ENCODE peak calls at places on chromosomes 11 and 22, in ten cellular contexts. One of them, this sample, is unnamed.
A peak's percentile ranks its signal among the peaks of the same experiment; 100 is the strongest.

GRCh38 chr22:23220485-23221350 is 40.4 kb downstream of the BCR start:
- DNase-seq in GM03348: peak; percentile 79
- DNase-seq in cardiac fibroblast: peak; percentile 57
- DNase-seq in DMS153: no peak
- DNase-seq in NB4: peak; percentile 86
- DNase-seq in progenitor cell of endocrine pancreas: no peak
- DNase-seq in stimulated activated CD4-positive, alpha-beta T cell treated with anti-CD3 and anti-CD28 coated beads, Interleukin-1b, Interleukin-23, amount 100 ng/mL, for 1 hour: no peak
- DNase-seq in aorta: no peak
- DNase-seq in sciatic nerve: no peak
- DNase-seq in HCEC 1CT: peak; percentile 48
- DNase-seq in this sample: no peak

GRCh38 chr11:132886335-132886734 is 646.0 kb downstream of the OPCML start:
- DNase-seq in GM03348: peak; percentile 69
- DNase-seq in cardiac fibroblast: peak; percentile 50
- DNase-seq in DMS153: no peak
- DNase-seq in NB4: no peak
- DNase-seq in progenitor cell of endocrine pancreas: no peak
- DNase-seq in stimulated activated CD4-positive, alpha-beta T cell treated with anti-CD3 and anti-CD28 coated beads, Interleukin-1b, Interleukin-23, amount 100 ng/mL, for 1 hour: no peak
- DNase-seq in aorta: no peak
- DNase-seq in sciatic nerve: no peak
- DNase-seq in HCEC 1CT: peak; percentile 58
- DNase-seq in this sample: no peak

GRCh38 chr11:72239849-72240460 is 4.0 kb downstream of the PHOX2A start:
- DNase-seq in GM03348: peak; percentile 79
- DNase-seq in cardiac fibroblast: peak; percentile 36
- DNase-seq in DMS153: no peak
- DNase-seq in NB4: no peak
- DNase-seq in progenitor cell of endocrine pancreas: no peak
- DNase-seq in stimulated activated CD4-positive, alpha-beta T cell treated with anti-CD3 and anti-CD28 coated beads, Interleukin-1b, Interleukin-23, amount 100 ng/mL, for 1 hour: no peak
- DNase-seq in aorta: peak; percentile 88
- DNase-seq in sciatic nerve: peak; percentile 78
- DNase-seq in HCEC 1CT: peak; percentile 16
- DNase-seq in this sample: no peak

GRCh38 chr11:8006349-8006977 is 19.3 kb downstream of the EIF3F start:
- DNase-seq in GM03348: peak; percentile 82
- DNase-seq in cardiac fibroblast: peak; percentile 78
- DNase-seq in DMS153: peak; percentile 9
- DNase-seq in NB4: peak; percentile 57
- DNase-seq in progenitor cell of endocrine pancreas: peak; percentile 56
- DNase-seq in stimulated activated CD4-positive, alpha-beta T cell treated with anti-CD3 and anti-CD28 coated beads, Interleukin-1b, Interleukin-23, amount 100 ng/mL, for 1 hour: no peak
- DNase-seq in aorta: no peak
- DNase-seq in sciatic nerve: no peak
- DNase-seq in HCEC 1CT: peak; percentile 54
- DNase-seq in this sample: no peak

GRCh38 chr22:40499187-40499753 is 128.9 kb downstream of the SGSM3 start:
- DNase-seq in GM03348: peak; percentile 86
- DNase-seq in cardiac fibroblast: peak; percentile 96
- DNase-seq in DMS153: no peak
- DNase-seq in NB4: peak; percentile 74
- DNase-seq in progenitor cell of endocrine pancreas: no peak
- DNase-seq in stimulated activated CD4-positive, alpha-beta T cell treated with anti-CD3 and anti-CD28 coated beads, Interleukin-1b, Interleukin-23, amount 100 ng/mL, for 1 hour: no peak
- DNase-seq in aorta: no peak
- DNase-seq in sciatic nerve: no peak
- DNase-seq in HCEC 1CT: peak; percentile 96
- DNase-seq in this sample: no peak

GRCh38 chr11:73576226-73576625 is 21.7 kb downstream of the FAM168A start:
- DNase-seq in GM03348: no peak
- DNase-seq in cardiac fibroblast: no peak
- DNase-seq in DMS153: no peak
- DNase-seq in NB4: no peak
- DNase-seq in progenitor cell of endocrine pancreas: no peak
- DNase-seq in stimulated activated CD4-positive, alpha-beta T cell treated with anti-CD3 and anti-CD28 coated beads, Interleukin-1b, Interleukin-23, amount 100 ng/mL, for 1 hour: no peak
- DNase-seq in aorta: no peak
- DNase-seq in sciatic nerve: no peak
- DNase-seq in HCEC 1CT: no peak
- DNase-seq in this sample: no peak

GRCh38 chr11:69674267-69674885 is 777 bp downstream of the LTO1 start:
- DNase-seq in GM03348: peak; percentile 70
- DNase-seq in cardiac fibroblast: peak; percentile 92
- DNase-seq in DMS153: no peak
- DNase-seq in NB4: peak; percentile 56
- DNase-seq in progenitor cell of endocrine pancreas: no peak
- DNase-seq in stimulated activated CD4-positive, alpha-beta T cell treated with anti-CD3 and anti-CD28 coated beads, Interleukin-1b, Interleukin-23, amount 100 ng/mL, for 1 hour: no peak
- DNase-seq in aorta: peak; percentile 81
- DNase-seq in sciatic nerve: peak; percentile 73
- DNase-seq in HCEC 1CT: peak; percentile 69
- DNase-seq in this sample: no peak

GRCh38 chr22:32617883-32618282 is 143.3 kb downstream of the FBXO7 start:
- DNase-seq in GM03348: no peak
- DNase-seq in cardiac fibroblast: no peak
- DNase-seq in DMS153: no peak
- DNase-seq in NB4: no peak
- DNase-seq in progenitor cell of endocrine pancreas: no peak
- DNase-seq in stimulated activated CD4-positive, alpha-beta T cell treated with anti-CD3 and anti-CD28 coated beads, Interleukin-1b, Interleukin-23, amount 100 ng/mL, for 1 hour: no peak
- DNase-seq in aorta: no peak
- DNase-seq in sciatic nerve: no peak
- DNase-seq in HCEC 1CT: no peak
- DNase-seq in this sample: no peak

GRCh38 chr11:68598816-68599653 is 85.3 kb upstream of the GAL start:
- DNase-seq in GM03348: peak; percentile 77
- DNase-seq in cardiac fibroblast: no peak
- DNase-seq in DMS153: no peak
- DNase-seq in NB4: no peak
- DNase-seq in progenitor cell of endocrine pancreas: no peak
- DNase-seq in stimulated activated CD4-positive, alpha-beta T cell treated with anti-CD3 and anti-CD28 coated beads, Interleukin-1b, Interleukin-23, amount 100 ng/mL, for 1 hour: no peak
- DNase-seq in aorta: no peak
- DNase-seq in sciatic nerve: no peak
- DNase-seq in HCEC 1CT: peak; percentile 29
- DNase-seq in this sample: no peak

GRCh38 chr11:94537051-94537600 is 6.6 kb upstream of the FUT4 start:
- DNase-seq in GM03348: peak; percentile 54
- DNase-seq in cardiac fibroblast: peak; percentile 79
- DNase-seq in DMS153: no peak
- DNase-seq in NB4: no peak
- DNase-seq in progenitor cell of endocrine pancreas: no peak
- DNase-seq in stimulated activated CD4-positive, alpha-beta T cell treated with anti-CD3 and anti-CD28 coated beads, Interleukin-1b, Interleukin-23, amount 100 ng/mL, for 1 hour: no peak
- DNase-seq in aorta: no peak
- DNase-seq in sciatic nerve: no peak
- DNase-seq in HCEC 1CT: peak; percentile 39
- DNase-seq in this sample: no peak

GRCh38 chr11:78023426-78023825 is 350 bp upstream of the KCTD14 start:
- DNase-seq in GM03348: no peak
- DNase-seq in cardiac fibroblast: no peak
- DNase-seq in DMS153: no peak
- DNase-seq in NB4: no peak
- DNase-seq in progenitor cell of endocrine pancreas: no peak
- DNase-seq in stimulated activated CD4-positive, alpha-beta T cell treated with anti-CD3 and anti-CD28 coated beads, Interleukin-1b, Interleukin-23, amount 100 ng/mL, for 1 hour: no peak
- DNase-seq in aorta: no peak
- DNase-seq in sciatic nerve: no peak
- DNase-seq in HCEC 1CT: no peak
- DNase-seq in this sample: no peak

GRCh38 chr11:12862761-12863469 is 146.2 kb upstream of the RASSF10 start:
- DNase-seq in GM03348: peak; percentile 82
- DNase-seq in cardiac fibroblast: peak; percentile 77
- DNase-seq in DMS153: peak; percentile 23
- DNase-seq in NB4: no peak
- DNase-seq in progenitor cell of endocrine pancreas: no peak
- DNase-seq in stimulated activated CD4-positive, alpha-beta T cell treated with anti-CD3 and anti-CD28 coated beads, Interleukin-1b, Interleukin-23, amount 100 ng/mL, for 1 hour: no peak
- DNase-seq in aorta: peak; percentile 81
- DNase-seq in sciatic nerve: peak; percentile 75
- DNase-seq in HCEC 1CT: peak; percentile 84
- DNase-seq in this sample: no peak

GRCh38 chr22:44094751-44095302 is 70.7 kb downstream of the PARVB start:
- DNase-seq in GM03348: no peak
- DNase-seq in cardiac fibroblast: no peak
- DNase-seq in DMS153: no peak
- DNase-seq in NB4: no peak
- DNase-seq in progenitor cell of endocrine pancreas: no peak
- DNase-seq in stimulated activated CD4-positive, alpha-beta T cell treated with anti-CD3 and anti-CD28 coated beads, Interleukin-1b, Interleukin-23, amount 100 ng/mL, for 1 hour: no peak
- DNase-seq in aorta: peak; percentile 13
- DNase-seq in sciatic nerve: no peak
- DNase-seq in HCEC 1CT: no peak
- DNase-seq in this sample: no peak

GRCh38 chr11:118628432-118628831 is 21.0 kb downstream of the PHLDB1 start:
- DNase-seq in GM03348: no peak
- DNase-seq in cardiac fibroblast: no peak
- DNase-seq in DMS153: no peak
- DNase-seq in NB4: no peak
- DNase-seq in progenitor cell of endocrine pancreas: no peak
- DNase-seq in stimulated activated CD4-positive, alpha-beta T cell treated with anti-CD3 and anti-CD28 coated beads, Interleukin-1b, Interleukin-23, amount 100 ng/mL, for 1 hour: no peak
- DNase-seq in aorta: no peak
- DNase-seq in sciatic nerve: no peak
- DNase-seq in HCEC 1CT: no peak
- DNase-seq in this sample: no peak

GRCh38 chr11:5367461-5368074 is 16.0 kb upstream of the OR51M1 start:
- DNase-seq in GM03348: no peak
- DNase-seq in cardiac fibroblast: peak; percentile 91
- DNase-seq in DMS153: no peak
- DNase-seq in NB4: no peak
- DNase-seq in progenitor cell of endocrine pancreas: no peak
- DNase-seq in stimulated activated CD4-positive, alpha-beta T cell treated with anti-CD3 and anti-CD28 coated beads, Interleukin-1b, Interleukin-23, amount 100 ng/mL, for 1 hour: no peak
- DNase-seq in aorta: no peak
- DNase-seq in sciatic nerve: no peak
- DNase-seq in HCEC 1CT: peak; percentile 81
- DNase-seq in this sample: no peak

GRCh38 chr11:2528301-2529050 is 83.7 kb downstream of the KCNQ1 start:
- DNase-seq in GM03348: no peak
- DNase-seq in cardiac fibroblast: no peak
- DNase-seq in DMS153: no peak
- DNase-seq in NB4: no peak
- DNase-seq in progenitor cell of endocrine pancreas: no peak
- DNase-seq in stimulated activated CD4-positive, alpha-beta T cell treated with anti-CD3 and anti-CD28 coated beads, Interleukin-1b, Interleukin-23, amount 100 ng/mL, for 1 hour: no peak
- DNase-seq in aorta: peak; percentile 55
- DNase-seq in sciatic nerve: no peak
- DNase-seq in HCEC 1CT: no peak
- DNase-seq in this sample: peak; percentile 71

GRCh38 chr11:90705661-90706060 is 482.8 kb upstream of the CHORDC1 start:
- DNase-seq in GM03348: no peak
- DNase-seq in cardiac fibroblast: peak; percentile 7
- DNase-seq in DMS153: no peak
- DNase-seq in NB4: no peak
- DNase-seq in progenitor cell of endocrine pancreas: no peak
- DNase-seq in stimulated activated CD4-positive, alpha-beta T cell treated with anti-CD3 and anti-CD28 coated beads, Interleukin-1b, Interleukin-23, amount 100 ng/mL, for 1 hour: no peak
- DNase-seq in aorta: no peak
- DNase-seq in sciatic nerve: no peak
- DNase-seq in HCEC 1CT: no peak
- DNase-seq in this sample: no peak

GRCh38 chr11:19276859-19277808 is 36.4 kb upstream of the E2F8 start:
- DNase-seq in GM03348: peak; percentile 17
- DNase-seq in cardiac fibroblast: peak; percentile 51
- DNase-seq in DMS153: no peak
- DNase-seq in NB4: peak; percentile 73
- DNase-seq in progenitor cell of endocrine pancreas: no peak
- DNase-seq in stimulated activated CD4-positive, alpha-beta T cell treated with anti-CD3 and anti-CD28 coated beads, Interleukin-1b, Interleukin-23, amount 100 ng/mL, for 1 hour: no peak
- DNase-seq in aorta: no peak
- DNase-seq in sciatic nerve: no peak
- DNase-seq in HCEC 1CT: peak; percentile 54
- DNase-seq in this sample: no peak

GRCh38 chr11:131580466-131580865 is 210.1 kb downstream of the NTM start:
- DNase-seq in GM03348: peak; percentile 68
- DNase-seq in cardiac fibroblast: no peak
- DNase-seq in DMS153: no peak
- DNase-seq in NB4: no peak
- DNase-seq in progenitor cell of endocrine pancreas: no peak
- DNase-seq in stimulated activated CD4-positive, alpha-beta T cell treated with anti-CD3 and anti-CD28 coated beads, Interleukin-1b, Interleukin-23, amount 100 ng/mL, for 1 hour: no peak
- DNase-seq in aorta: no peak
- DNase-seq in sciatic nerve: no peak
- DNase-seq in HCEC 1CT: no peak
- DNase-seq in this sample: no peak

GRCh38 chr11:27837895-27838563 is 137.8 kb upstream of the BDNF start:
- DNase-seq in GM03348: no peak
- DNase-seq in cardiac fibroblast: no peak
- DNase-seq in DMS153: no peak
- DNase-seq in NB4: peak; percentile 2
- DNase-seq in progenitor cell of endocrine pancreas: no peak
- DNase-seq in stimulated activated CD4-positive, alpha-beta T cell treated with anti-CD3 and anti-CD28 coated beads, Interleukin-1b, Interleukin-23, amount 100 ng/mL, for 1 hour: no peak
- DNase-seq in aorta: no peak
- DNase-seq in sciatic nerve: no peak
- DNase-seq in HCEC 1CT: no peak
- DNase-seq in this sample: no peak

GRCh38 chr22:19291580-19292261 is at the start of gene CLTCL1:
- DNase-seq in GM03348: peak; percentile 100
- DNase-seq in cardiac fibroblast: peak; percentile 70
- DNase-seq in DMS153: peak; percentile 23
- DNase-seq in NB4: peak; percentile 80
- DNase-seq in progenitor cell of endocrine pancreas: peak; percentile 84
- DNase-seq in stimulated activated CD4-positive, alpha-beta T cell treated with anti-CD3 and anti-CD28 coated beads, Interleukin-1b, Interleukin-23, amount 100 ng/mL, for 1 hour: peak; percentile 42
- DNase-seq in aorta: peak; percentile 94
- DNase-seq in sciatic nerve: peak; percentile 90
- DNase-seq in HCEC 1CT: peak; percentile 70
- DNase-seq in this sample: peak; percentile 82

GRCh38 chr11:24253237-24253760 is 243.6 kb upstream of the LUZP2 start:
- DNase-seq in GM03348: no peak
- DNase-seq in cardiac fibroblast: no peak
- DNase-seq in DMS153: no peak
- DNase-seq in NB4: no peak
- DNase-seq in progenitor cell of endocrine pancreas: no peak
- DNase-seq in stimulated activated CD4-positive, alpha-beta T cell treated with anti-CD3 and anti-CD28 coated beads, Interleukin-1b, Interleukin-23, amount 100 ng/mL, for 1 hour: no peak
- DNase-seq in aorta: no peak
- DNase-seq in sciatic nerve: no peak
- DNase-seq in HCEC 1CT: no peak
- DNase-seq in this sample: no peak

GRCh38 chr22:19449422-19449767 is 1.9 kb upstream of the C22orf39 start:
- DNase-seq in GM03348: no peak
- DNase-seq in cardiac fibroblast: no peak
- DNase-seq in DMS153: no peak
- DNase-seq in NB4: no peak
- DNase-seq in progenitor cell of endocrine pancreas: no peak
- DNase-seq in stimulated activated CD4-positive, alpha-beta T cell treated with anti-CD3 and anti-CD28 coated beads, Interleukin-1b, Interleukin-23, amount 100 ng/mL, for 1 hour: no peak
- DNase-seq in aorta: no peak
- DNase-seq in sciatic nerve: no peak
- DNase-seq in HCEC 1CT: no peak
- DNase-seq in this sample: no peak

GRCh38 chr22:42116848-42117424 is 13.7 kb downstream of the CYP2D6 start:
- DNase-seq in GM03348: no peak
- DNase-seq in cardiac fibroblast: peak; percentile 8
- DNase-seq in DMS153: no peak
- DNase-seq in NB4: no peak
- DNase-seq in progenitor cell of endocrine pancreas: no peak
- DNase-seq in stimulated activated CD4-positive, alpha-beta T cell treated with anti-CD3 and anti-CD28 coated beads, Interleukin-1b, Interleukin-23, amount 100 ng/mL, for 1 hour: no peak
- DNase-seq in aorta: no peak
- DNase-seq in sciatic nerve: no peak
- DNase-seq in HCEC 1CT: no peak
- DNase-seq in this sample: no peak

GRCh38 chr11:44987506-44987905 is 36.8 kb upstream of the TP53I11 start:
- DNase-seq in GM03348: no peak
- DNase-seq in cardiac fibroblast: no peak
- DNase-seq in DMS153: no peak
- DNase-seq in NB4: no peak
- DNase-seq in progenitor cell of endocrine pancreas: no peak
- DNase-seq in stimulated activated CD4-positive, alpha-beta T cell treated with anti-CD3 and anti-CD28 coated beads, Interleukin-1b, Interleukin-23, amount 100 ng/mL, for 1 hour: no peak
- DNase-seq in aorta: no peak
- DNase-seq in sciatic nerve: peak; percentile 13
- DNase-seq in HCEC 1CT: no peak
- DNase-seq in this sample: peak; percentile 66

GRCh38 chr11:129637983-129638776 is 177.5 kb upstream of the TMEM45B start:
- DNase-seq in GM03348: no peak
- DNase-seq in cardiac fibroblast: peak; percentile 23
- DNase-seq in DMS153: no peak
- DNase-seq in NB4: no peak
- DNase-seq in progenitor cell of endocrine pancreas: no peak
- DNase-seq in stimulated activated CD4-positive, alpha-beta T cell treated with anti-CD3 and anti-CD28 coated beads, Interleukin-1b, Interleukin-23, amount 100 ng/mL, for 1 hour: no peak
- DNase-seq in aorta: no peak
- DNase-seq in sciatic nerve: no peak
- DNase-seq in HCEC 1CT: peak; percentile 39
- DNase-seq in this sample: no peak

GRCh38 chr11:64545605-64546004 is 45.4 kb upstream of the SLC22A12 start:
- DNase-seq in GM03348: peak; percentile 42
- DNase-seq in cardiac fibroblast: peak; percentile 81
- DNase-seq in DMS153: no peak
- DNase-seq in NB4: no peak
- DNase-seq in progenitor cell of endocrine pancreas: no peak
- DNase-seq in stimulated activated CD4-positive, alpha-beta T cell treated with anti-CD3 and anti-CD28 coated beads, Interleukin-1b, Interleukin-23, amount 100 ng/mL, for 1 hour: no peak
- DNase-seq in aorta: peak; percentile 91
- DNase-seq in sciatic nerve: no peak
- DNase-seq in HCEC 1CT: peak; percentile 60
- DNase-seq in this sample: no peak

GRCh38 chr11:103091441-103091809 is 535 bp downstream of the DCUN1D5 start:
- DNase-seq in GM03348: peak; percentile 50
- DNase-seq in cardiac fibroblast: peak; percentile 38
- DNase-seq in DMS153: no peak
- DNase-seq in NB4: peak; percentile 79
- DNase-seq in progenitor cell of endocrine pancreas: peak; percentile 24
- DNase-seq in stimulated activated CD4-positive, alpha-beta T cell treated with anti-CD3 and anti-CD28 coated beads, Interleukin-1b, Interleukin-23, amount 100 ng/mL, for 1 hour: peak; percentile 11
- DNase-seq in aorta: peak; percentile 80
- DNase-seq in sciatic nerve: peak; percentile 67
- DNase-seq in HCEC 1CT: peak; percentile 35
- DNase-seq in this sample: no peak